ENCODE peak calls at places on chromosome 21, in eight cellular contexts. C, G, P, W, M, Q, E and N are unnamed samples.

GRCh38 chr21:29080454-29080930 is 7.0 kb upstream of the CCT8 start:
- DNase-seq in C (no peak), E (no peak), Q (no peak), P (no peak), M (no peak), W (no peak), G (no peak), N (no peak)

GRCh38 chr21:37415938-37416337 is 49.4 kb downstream of the DYRK1A start:
- DNase-seq in Q (no peak), W (no peak), E (no peak), P (no peak), M (no peak), C (no peak), G (no peak), N (no peak)

GRCh38 chr21:42614811-42615342 is 38.5 kb upstream of the PDE9A start:
- DNase-seq in W (no peak), P (no peak), E (no peak), M (no peak), G (peak; percentile 74), C (no peak), Q (peak; percentile 50), N (no peak)

GRCh38 chr21:25934130-25934529 is 199.4 kb downstream of the GABPA start:
- DNase-seq in W (no peak), C (no peak), M (no peak), E (no peak), P (no peak), Q (no peak), G (no peak), N (no peak)

GRCh38 chr21:22120616-22121266 is 1122.5 kb downstream of the NCAM2 start:
- DNase-seq in E (no peak), P (no peak), M (no peak), W (no peak), Q (no peak), C (no peak), G (no peak), N (no peak)

GRCh38 chr21:38506606-38507331 is 8.5 kb upstream of the ERG start:
- DNase-seq in P (no peak), C (no peak), Q (peak; percentile 74), G (no peak), E (no peak), M (peak; percentile 31), W (no peak), N (no peak)

GRCh38 chr21:34938079-34938764 is 110.9 kb downstream of the RUNX1 start:
- DNase-seq in M (no peak), E (no peak), C (no peak), W (no peak), G (no peak), P (no peak), Q (no peak), N (no peak)

GRCh38 chr21:42062543-42063022 is 8.5 kb upstream of the UMODL1 start:
- DNase-seq in M (no peak), P (no peak), C (no peak), Q (peak; percentile 54), W (no peak), G (peak; percentile 59), E (no peak), N (no peak)

GRCh38 chr21:29382029-29382654 is 83.4 kb downstream of the BACH1 start:
- DNase-seq in M (no peak), P (peak; percentile 27), Q (no peak), W (no peak), E (no peak), G (no peak), C (no peak), N (peak; percentile 45)

GRCh38 chr21:38367646-38368045 is 110.9 kb downstream of the KCNJ15 start:
- DNase-seq in C (no peak), M (no peak), G (no peak), Q (no peak), P (no peak), W (no peak), E (no peak), N (no peak)

GRCh38 chr21:38236232-38236631 is 20.6 kb upstream of the KCNJ15 start:
- DNase-seq in Q (no peak), C (no peak), G (no peak), M (no peak), E (no peak), P (no peak), W (no peak), N (no peak)

GRCh38 chr21:38295997-38296764 is 39.4 kb downstream of the KCNJ15 start:
- DNase-seq in M (no peak), P (no peak), E (no peak), W (no peak), Q (no peak), G (no peak), C (no peak), N (no peak)

GRCh38 chr21:42118121-42118795 is 47.1 kb downstream of the UMODL1 start:
- DNase-seq in P (no peak), W (no peak), G (no peak), C (no peak), Q (no peak), E (no peak), M (no peak), N (no peak)

GRCh38 chr21:42389449-42389835 is 6.4 kb downstream of the TMPRSS3 start:
- DNase-seq in G (peak; percentile 74), E (no peak), Q (peak; percentile 66), W (no peak), P (no peak), M (no peak), C (no peak), N (no peak)

GRCh38 chr21:39060485-39061099 is 122.7 kb downstream of the PSMG1 start:
- DNase-seq in C (no peak), M (no peak), Q (no peak), G (no peak), P (no peak), E (no peak), W (no peak), N (no peak)

GRCh38 chr21:42112857-42113256 is 41.7 kb downstream of the UMODL1 start:
- DNase-seq in P (no peak), M (no peak), Q (no peak), C (no peak), G (no peak), W (no peak), E (no peak), N (no peak)

GRCh38 chr21:44006017-44006624 is 6.0 kb upstream of the TRAPPC10 start:
- DNase-seq in C (peak; percentile 13), P (peak; percentile 80), E (peak; percentile 50), Q (no peak), G (no peak), W (no peak), M (no peak), N (peak; percentile 71)

GRCh38 chr21:23968722-23969647 is 1638.3 kb downstream of the MRPL39 start:
- DNase-seq in C (peak; percentile 61), P (no peak), M (no peak), W (no peak), E (no peak), G (no peak), Q (peak; percentile 22), N (no peak)

GRCh38 chr21:42365770-42366169 is 565 bp downstream of the TFF1 start:
- DNase-seq in M (no peak), P (no peak), C (no peak), G (no peak), W (no peak), Q (no peak), E (no peak), N (no peak)

GRCh38 chr21:25735895-25736597 is 1.3 kb downstream of the GABPA start:
- DNase-seq in W (no peak), C (no peak), G (no peak), Q (no peak), M (no peak), E (no peak), P (no peak), N (no peak)

GRCh38 chr21:36147891-36148290 is 8.7 kb upstream of the DOP1B start:
- DNase-seq in P (peak; percentile 41), E (no peak), C (no peak), M (no peak), G (no peak), Q (no peak), W (no peak), N (no peak)

GRCh38 chr21:26966978-26967913 is at the start of gene ADAMTS5:
- DNase-seq in E (peak; percentile 73), P (no peak), M (peak; percentile 51), G (peak; percentile 40), Q (peak; percentile 28), C (peak; percentile 39), W (no peak), N (no peak)
- H3K4me3 ChIP-seq in E (peak within 1 kb of the TSS; percentile 67), P (peak within 1 kb of the TSS; percentile 51), M (peak within 1 kb of the TSS; percentile 76), G (peak within 1 kb of the TSS; percentile 90), Q (peak within 1 kb of the TSS; percentile 33), C (peak within 1 kb of the TSS; percentile 70), W (peak within 1 kb of the TSS; percentile 77), N (peak within 1 kb of the TSS; percentile 70)

GRCh38 chr21:45453308-45453950 is 48.5 kb downstream of the COL18A1 start:
- DNase-seq in M (peak; percentile 5), E (peak; percentile 33), G (no peak), Q (no peak), W (no peak), C (no peak), P (no peak), N (no peak)
- TF ChIP-seq CTCF in M (no peak), E (no peak), G (no peak), Q (no peak), W (no peak), C (no peak), P (no peak), N (no peak)

DNA sequence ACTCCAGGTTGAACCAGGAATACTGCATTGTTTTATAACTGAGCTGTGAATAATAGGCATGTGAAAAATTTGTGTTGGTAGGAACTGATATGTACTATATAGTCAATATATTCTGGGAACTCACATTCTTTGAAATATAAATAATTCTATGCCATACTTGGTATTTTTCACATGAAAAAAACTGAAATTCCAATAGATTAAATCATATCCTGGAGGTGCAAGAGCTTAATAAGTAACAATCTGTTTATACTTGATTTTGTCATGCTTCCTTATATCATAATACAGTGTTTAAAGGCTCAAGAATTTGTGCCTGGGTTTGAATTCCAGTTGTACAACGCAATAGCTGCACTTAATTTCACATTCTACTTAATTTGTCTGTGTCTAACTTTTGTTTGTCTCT is 387.0 kb downstream of the USP25 start:
- DNase-seq in M (no peak), E (no peak), G (no peak), C (no peak), W (no peak), Q (no peak), P (no peak), N (peak; percentile 59)
- H3K4me3 ChIP-seq in M (no peak overlapping the region), E (no peak overlapping the region), G (no peak overlapping the region), C (no peak overlapping the region), W (peak overlapping the region; percentile 47), Q (no peak overlapping the region), P (no peak overlapping the region), N (no peak overlapping the region)

GRCh38 chr21:40699366-40699765 is 147.6 kb downstream of the DSCAM start:
- DNase-seq in Q (no peak), C (no peak), G (no peak), W (no peak), P (no peak), E (no peak), M (no peak), N (no peak)
- TF ChIP-seq CTCF in Q (no peak), C (no peak), G (no peak), W (no peak), P (no peak), E (no peak), M (no peak), N (no peak)

GRCh38 chr21:33238146-33238545 is 8.4 kb downstream of the IFNAR2 start:
- DNase-seq in G (no peak), C (no peak), E (no peak), P (no peak), M (no peak), Q (no peak), W (no peak), N (no peak)
- H3K4me3 ChIP-seq in G (no peak overlapping the region), C (no peak overlapping the region), E (no peak overlapping the region), P (no peak overlapping the region), M (no peak overlapping the region), Q (no peak overlapping the region), W (no peak overlapping the region), N (no peak overlapping the region)